ENCODE peak calls at places on chromosomes 7 and 10, in four cellular contexts. One of them, this sample, is unnamed.

GRCh38 chr10:118045154-118045841 is 1.4 kb downstream of the RAB11FIP2 start:
- DNase-seq in heart left ventricle: no peak
- DNase-seq in KBM-7: no peak
- DNase-seq in CD4-positive, alpha-beta memory T cell: no peak
- DNase-seq in this sample: no peak

GRCh38 chr10:18229839-18230238 is 89.6 kb downstream of the CACNB2 start:
- DNase-seq in KBM-7: no peak
- DNase-seq in heart left ventricle: no peak
- DNase-seq in CD4-positive, alpha-beta memory T cell: no peak
- DNase-seq in this sample: no peak

GRCh38 chr10:43262043-43262901 is 4.6 kb downstream of the RASGEF1A start:
- DNase-seq in heart left ventricle: no peak
- DNase-seq in KBM-7: no peak
- DNase-seq in CD4-positive, alpha-beta memory T cell: no peak
- DNase-seq in this sample: peak

GRCh38 chr7:85464042-85464651 is 277.3 kb upstream of the SEMA3D start:
- DNase-seq in KBM-7: peak
- DNase-seq in CD4-positive, alpha-beta memory T cell: no peak
- DNase-seq in heart left ventricle: no peak
- DNase-seq in this sample: no peak

GRCh38 chr7:38453187-38453586 is 178.0 kb downstream of the AMPH start:
- DNase-seq in KBM-7: no peak
- DNase-seq in CD4-positive, alpha-beta memory T cell: no peak
- DNase-seq in heart left ventricle: no peak
- DNase-seq in this sample: no peak

GRCh38 chr7:80637453-80637852 is 989 bp upstream of the CD36 start:
- DNase-seq in KBM-7: no peak
- DNase-seq in heart left ventricle: no peak
- DNase-seq in CD4-positive, alpha-beta memory T cell: no peak
- DNase-seq in this sample: no peak

GRCh38 chr10:108957681-108958080 is 965.6 kb downstream of the XPNPEP1 start:
- DNase-seq in KBM-7: no peak
- DNase-seq in heart left ventricle: no peak
- DNase-seq in CD4-positive, alpha-beta memory T cell: no peak
- DNase-seq in this sample: peak

GRCh38 chr7:98168181-98168903 is 42.9 kb upstream of the BHLHA15 start:
- DNase-seq in heart left ventricle: peak
- DNase-seq in CD4-positive, alpha-beta memory T cell: peak
- DNase-seq in KBM-7: peak
- DNase-seq in this sample: peak

GRCh38 chr10:104581884-104582603 is 59.0 kb upstream of the SORCS3 start:
- DNase-seq in KBM-7: no peak
- DNase-seq in CD4-positive, alpha-beta memory T cell: no peak
- DNase-seq in heart left ventricle: no peak
- DNase-seq in this sample: no peak

GRCh38 chr10:65720901-65721300 is 1204.9 kb upstream of the LRRTM3 start:
- DNase-seq in heart left ventricle: no peak
- DNase-seq in KBM-7: no peak
- DNase-seq in CD4-positive, alpha-beta memory T cell: no peak
- DNase-seq in this sample: no peak

This sample was measured in lower leg skin.